ENCODE peak calls at places on chromosome 18, in nine cellular contexts. V is activated CD4-positive, alpha-beta T cell treated with anti-CD3 and anti-CD28 coated beads for 4 hours; R is NCI-H524; A is kidney glomerular epithelial cell; O is NCI-H2081 treated with DMSO at 0.1 percent for 48 hours; U is aorta; M is hepatocyte; P is activated T-cell treated with anti-CD3 and anti-CD28 coated beads for 1 hour; I is lower lobe of right lung. G is an unnamed sample.

GRCh38 chr18:4074647-4075046 is 380.5 kb downstream of the DLGAP1 start:
- DNase-seq in V (no peak), R (no peak), A (no peak), O (no peak), U (no peak), M (no peak), P (no peak), I (no peak), G (no peak)

GRCh38 chr18:42520074-42520473 is 565.0 kb downstream of the PIK3C3 start:
- DNase-seq in V (no peak), R (no peak), A (no peak), O (no peak), U (no peak), M (peak; percentile 20), P (no peak), I (no peak), G (no peak)

GRCh38 chr18:48754993-48755473 is 195.7 kb downstream of the SMAD7 start:
- DNase-seq in V (no peak), R (no peak), A (no peak), O (no peak), U (no peak), M (no peak), P (no peak), I (no peak), G (no peak)

GRCh38 chr18:60017371-60017770 is 117.6 kb downstream of the PMAIP1 start:
- DNase-seq in V (no peak), R (no peak), A (no peak), O (no peak), U (no peak), M (no peak), P (no peak), I (no peak), G (no peak)

GRCh38 chr18:48798334-48799197 is 152.2 kb downstream of the SMAD7 start:
- DNase-seq in V (no peak), R (no peak), A (no peak), O (no peak), U (peak; percentile 52), M (no peak), P (no peak), I (peak; percentile 20), G (no peak)

GRCh38 chr18:77108001-77108692 is 24.4 kb downstream of the MBP start:
- DNase-seq in V (no peak), R (peak; percentile 80), A (peak; percentile 79), O (no peak), U (peak; percentile 75), M (peak; percentile 37), P (no peak), I (no peak), G (no peak)

GRCh38 chr18:11393486-11393885 is 215.9 kb upstream of the SLC35G4 start:
- DNase-seq in V (no peak), R (no peak), A (no peak), O (no peak), U (peak; percentile 56), M (no peak), P (no peak), I (no peak), G (no peak)

GRCh38 chr18:62974388-62974787 is 259.0 kb downstream of the PHLPP1 start:
- DNase-seq in V (no peak), R (no peak), A (no peak), O (no peak), U (no peak), M (no peak), P (no peak), I (no peak), G (no peak)

GRCh38 chr18:6920099-6920955 is 190.8 kb downstream of the ARHGAP28 start:
- DNase-seq in V (no peak), R (peak; percentile 64), A (peak; percentile 66), O (peak; percentile 30), U (no peak), M (peak; percentile 72), P (no peak), I (no peak), G (no peak)

GRCh38 chr18:6785001-6785400 is 55.5 kb downstream of the ARHGAP28 start:
- DNase-seq in V (no peak), R (no peak), A (peak; percentile 24), O (no peak), U (no peak), M (no peak), P (no peak), I (no peak), G (no peak)

GRCh38 chr18:9706081-9706935 is 1.8 kb upstream of the RAB31 start:
- DNase-seq in V (no peak), R (no peak), A (no peak), O (no peak), U (no peak), M (no peak), P (no peak), I (no peak), G (no peak)